ENCODE peak calls at places on chromosomes 1 and 21, in seven cellular contexts. L is AG09319; A is upper lobe of right lung; Z is CD8-positive, alpha-beta T cell; I is cardiac muscle cell; E is dorsolateral prefrontal cortex; H is AG04449. U is an unnamed sample.
A peak's percentile ranks its signal among the peaks of the same experiment; 100 is the strongest.

GRCh38 chr1:152986578-152986977 is 2.7 kb downstream of the SPRR1A start:
- DNase-seq in A (no peak), E (no peak), H (no peak), Z (no peak), I (no peak), L (no peak), U (no peak)

GRCh38 chr1:226939439-226940028 is 560 bp upstream of the COQ8A start:
- DNase-seq in I (peak; percentile 61), Z (peak; percentile 75), E (peak; percentile 52), H (no peak), L (no peak), A (peak; percentile 89), U (no peak)

GRCh38 chr1:242718967-242719366 is 194.5 kb upstream of the PLD5 start:
- DNase-seq in Z (no peak), E (no peak), H (no peak), I (no peak), A (no peak), L (no peak), U (no peak)

GRCh38 chr21:36915014-36915700 is 51.3 kb downstream of the HLCS start:
- DNase-seq in A (no peak), I (no peak), Z (no peak), L (no peak), H (no peak), E (no peak), U (no peak)

GRCh38 chr1:223195281-223195680 is 52.2 kb upstream of the TLR5 start:
- DNase-seq in H (no peak), Z (no peak), I (no peak), A (no peak), E (no peak), L (no peak), U (no peak)

GRCh38 chr1:42506576-42506975 is 43.5 kb downstream of the CCDC30 start:
- DNase-seq in H (no peak), Z (no peak), E (no peak), I (no peak), A (no peak), L (no peak), U (no peak)

GRCh38 chr1:66436378-66437135 is 97.4 kb upstream of the SGIP1 start:
- DNase-seq in I (no peak), A (no peak), L (peak; percentile 85), Z (peak; percentile 38), H (peak; percentile 65), E (no peak), U (peak; percentile 81)

GRCh38 chr1:64343105-64343960 is 126.6 kb upstream of the CACHD1 start:
- DNase-seq in I (no peak), H (no peak), Z (no peak), A (no peak), E (no peak), L (peak; percentile 79), U (peak; percentile 24)

GRCh38 chr1:47763456-47764171 is 233.6 kb downstream of the TRABD2B start:
- DNase-seq in A (no peak), L (peak; percentile 20), H (no peak), Z (no peak), I (no peak), E (no peak), U (no peak)

GRCh38 chr1:15070145-15070748 is 83.3 kb upstream of the TMEM51 start:
- DNase-seq in I (no peak), A (no peak), L (no peak), H (no peak), Z (no peak), E (no peak), U (no peak)

GRCh38 chr1:244173240-244173639 is 122.2 kb downstream of the ZBTB18 start:
- DNase-seq in L (no peak), A (no peak), Z (no peak), I (peak; percentile 74), E (no peak), H (no peak), U (no peak)

GRCh38 chr1:58848818-58849411 is 65.1 kb upstream of the JUN start:
- DNase-seq in Z (no peak), H (peak; percentile 92), A (peak; percentile 67), I (no peak), E (peak; percentile 31), L (peak; percentile 57), U (peak; percentile 91)

GRCh38 chr1:107532318-107532717 is 391.5 kb downstream of the NTNG1 start:
- DNase-seq in H (no peak), Z (no peak), L (no peak), I (no peak), E (no peak), A (no peak), U (no peak)

GRCh38 chr1:36738245-36738644 is 255.5 kb upstream of the CSF3R start:
- DNase-seq in E (no peak), Z (no peak), L (no peak), A (no peak), H (no peak), I (no peak), U (no peak)

GRCh38 chr1:81545734-81546133 is 255.0 kb upstream of the ADGRL2 start:
- DNase-seq in H (no peak), Z (no peak), A (no peak), I (no peak), E (no peak), L (no peak), U (no peak)

GRCh38 chr1:244210884-244211558 is 159.9 kb downstream of the ZBTB18 start:
- DNase-seq in H (no peak), Z (no peak), A (no peak), I (peak; percentile 35), L (no peak), E (no peak), U (no peak)

GRCh38 chr1:92306020-92306419 is 7.2 kb downstream of the RPAP2 start:
- DNase-seq in I (no peak), Z (no peak), H (no peak), E (no peak), A (no peak), L (no peak), U (no peak)

GRCh38 chr21:44697811-44698734 is 1.1 kb downstream of the KRTAP10-12 start:
- DNase-seq in H (no peak), A (no peak), E (no peak), Z (no peak), I (no peak), L (no peak), U (peak; percentile 23)

GRCh38 chr1:104018922-104019674 is 269.4 kb downstream of the AMY1C start:
- DNase-seq in A (no peak), I (no peak), Z (no peak), L (no peak), E (no peak), H (no peak), U (no peak)

GRCh38 chr1:54464477-54465146 is 58.4 kb upstream of the SSBP3 start:
- DNase-seq in E (no peak), H (no peak), A (peak; percentile 38), I (no peak), L (no peak), Z (no peak), U (no peak)

GRCh38 chr1:13908128-13908527 is 208.1 kb downstream of the PRDM2 start:
- DNase-seq in I (no peak), A (no peak), H (no peak), L (no peak), Z (no peak), E (no peak), U (no peak)

GRCh38 chr21:33901421-33902288 is 13.9 kb downstream of the ATP5PO start:
- DNase-seq in E (peak; percentile 54), Z (no peak), L (no peak), H (no peak), I (peak; percentile 65), A (no peak), U (peak; percentile 57)
- TF ChIP-seq CTCF in E (peak; percentile 71), Z (no peak), L (peak; percentile 64), H (peak; percentile 69), I (peak; percentile 69), A (peak; percentile 39), U (peak; percentile 78)

DNA sequence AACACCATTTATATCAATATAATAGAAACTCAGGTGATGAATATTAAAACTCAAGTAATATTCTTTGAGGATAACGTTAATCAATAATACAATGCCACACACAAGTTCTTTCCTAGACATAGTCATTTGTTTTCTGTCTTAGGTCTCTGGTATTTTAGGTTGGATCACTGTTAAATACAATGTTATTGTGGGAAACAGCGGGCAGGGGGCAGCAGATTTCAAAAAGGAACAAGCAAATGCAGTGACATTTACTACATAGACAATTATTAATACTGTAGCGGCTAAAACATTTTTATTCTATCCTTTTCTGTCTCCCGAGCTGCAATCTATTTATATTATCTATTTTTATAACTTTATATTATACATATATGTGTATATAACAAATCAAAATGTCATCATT is 186.4 kb upstream of the ZNHIT6 start:
- DNase-seq in Z (no peak), L (peak; percentile 2), I (peak; percentile 54), H (no peak), E (no peak), A (no peak), U (peak; percentile 31)
- TF ChIP-seq CTCF in Z (peak; percentile 15), L (peak; percentile 55), I (peak; percentile 62), H (peak; percentile 41), E (peak; percentile 44), A (peak; percentile 48), U (peak; percentile 67)

DNA sequence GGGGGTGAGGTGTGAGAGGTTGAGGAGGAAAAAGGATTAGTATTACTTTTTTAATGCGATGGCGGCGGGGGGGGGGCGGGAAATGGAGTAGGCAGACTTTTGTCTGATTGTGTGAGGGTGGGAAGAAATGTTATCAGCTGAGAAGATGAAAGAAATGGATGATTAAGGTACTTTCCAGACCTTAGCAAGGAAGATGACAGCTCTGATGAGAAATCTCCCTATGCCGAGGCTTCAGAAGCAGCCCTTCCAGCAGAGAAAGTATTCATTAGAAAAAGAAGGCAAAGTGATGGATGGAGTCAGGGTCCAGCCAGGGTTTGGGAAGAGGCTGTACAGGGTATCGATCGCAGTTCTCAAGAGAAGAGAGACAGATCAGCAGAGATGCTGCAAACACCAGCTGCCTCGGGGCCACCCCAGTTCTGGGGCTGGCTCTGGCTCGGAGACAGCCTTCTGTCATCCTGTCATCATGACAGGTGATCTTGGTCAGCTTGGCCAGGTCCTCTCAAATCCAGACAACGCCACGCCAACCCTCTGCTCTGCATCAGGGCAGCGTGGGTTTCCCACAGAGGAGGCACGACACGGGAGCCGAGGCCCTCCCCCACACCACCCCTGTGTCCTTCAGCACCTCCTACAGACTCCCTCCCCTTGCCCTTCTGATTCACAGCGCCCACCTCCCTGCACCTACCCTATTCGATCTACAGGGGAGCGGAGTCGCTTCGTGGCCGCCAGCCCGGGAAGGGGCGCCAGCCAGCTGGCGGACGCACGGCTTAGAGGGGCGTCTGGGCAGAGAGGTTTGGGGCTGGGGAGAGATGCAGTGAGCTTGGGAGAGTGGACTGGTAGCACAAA is 688 bp upstream of the ATXN7L2 start:
- DNase-seq in Z (peak; percentile 58), I (peak; percentile 60), H (no peak), E (peak; percentile 49), L (no peak), A (peak; percentile 70), U (no peak)
- TF ChIP-seq CTCF in Z (no peak), I (no peak), H (no peak), E (peak; percentile 16), L (no peak), A (no peak), U (peak; percentile 6)

DNA sequence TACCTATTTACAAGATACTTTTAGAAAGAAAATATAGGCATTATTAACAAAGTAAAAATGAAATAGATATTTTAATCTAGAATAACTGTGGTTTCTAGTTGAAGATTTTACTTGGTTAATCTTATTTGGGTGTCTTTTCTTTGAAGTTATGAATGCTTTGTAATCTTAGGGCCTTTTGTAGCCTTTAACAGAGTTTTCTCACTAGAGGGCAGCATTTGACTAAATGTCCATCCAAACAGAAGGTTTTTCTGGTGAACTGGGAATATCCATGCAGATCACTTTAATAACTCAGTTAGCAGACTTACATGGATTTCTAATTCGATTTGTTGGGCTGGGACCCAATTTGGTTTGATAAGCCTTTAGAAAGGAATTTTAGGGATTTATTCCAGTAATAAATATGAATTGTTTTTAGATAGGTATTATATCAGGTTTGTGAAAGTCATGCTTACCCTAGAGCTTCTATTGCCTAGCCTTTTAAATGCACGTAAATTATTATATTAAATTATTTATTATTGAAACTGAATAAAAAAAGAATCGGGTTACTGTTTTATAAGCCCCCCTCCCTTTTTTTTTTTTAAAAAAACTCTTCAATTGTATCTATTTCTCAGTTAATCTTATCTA is 119.7 kb downstream of the ZNF326 start:
- DNase-seq in H (peak; percentile 1), A (no peak), E (no peak), Z (no peak), L (peak; percentile 10), I (peak; percentile 73), U (peak; percentile 51)
- TF ChIP-seq CTCF in H (peak; percentile 50), A (peak; percentile 62), E (peak; percentile 82), Z (peak; percentile 52), L (peak; percentile 69), I (peak; percentile 64), U (peak; percentile 59)

U was measured in astrocyte of the cerebellum.